ENCODE peak calls at places on chromosomes 7 and 10, in seven cellular contexts. T is fibroblast of lung, W is left ventricle myocardium inferior, G is mesenchymal stem cell, S is endothelial cell of umbilical vein, A is transverse colon, B is OCI-LY7. M is an unnamed sample.
A peak's percentile ranks its signal among the peaks of the same experiment; 100 is the strongest.

GRCh38 chr10:43126759-43127424 is 11.4 kb upstream of the CSGALNACT2 start:
- DNase-seq in A (peak; percentile 6), T (no peak), W (no peak), B (peak; percentile 67), S (no peak), G (no peak), M (no peak)

GRCh38 chr7:3910041-3910440 is 609.0 kb downstream of the SDK1 start:
- DNase-seq in W (no peak), B (no peak), A (no peak), T (no peak), S (no peak), G (no peak), M (no peak)

GRCh38 chr10:14616465-14616864 is 158.2 kb downstream of the FAM107B start:
- DNase-seq in S (no peak), T (no peak), W (no peak), G (no peak), B (no peak), A (no peak), M (no peak)

GRCh38 chr10:116053910-116054309 is 219.1 kb downstream of the GFRA1 start:
- DNase-seq in G (no peak), T (no peak), S (no peak), B (no peak), A (no peak), W (no peak), M (no peak)

GRCh38 chr7:20172736-20173334 is 44.3 kb downstream of the MACC1 start:
- DNase-seq in G (peak; percentile 65), W (no peak), T (peak; percentile 57), S (peak; percentile 51), B (peak; percentile 54), A (peak; percentile 62), M (peak; percentile 48)

GRCh38 chr7:138926241-138926612 is 55.0 kb downstream of the KIAA1549 start:
- DNase-seq in G (no peak), B (no peak), A (no peak), S (no peak), T (no peak), W (no peak), M (no peak)

GRCh38 chr10:110502072-110502845 is 4.6 kb downstream of the DUSP5 start:
- DNase-seq in B (no peak), T (no peak), G (no peak), S (no peak), W (no peak), A (no peak), M (no peak)

GRCh38 chr10:132742837-132743194 is 43.1 kb downstream of the NKX6-2 start:
- DNase-seq in W (no peak), T (peak; percentile 17), S (no peak), B (no peak), A (no peak), G (no peak), M (no peak)

GRCh38 chr7:55018361-55019328 is at the start of gene EGFR:
- DNase-seq in A (peak; percentile 86), G (peak; percentile 82), S (peak; percentile 64), T (peak; percentile 82), B (no peak), W (peak; percentile 85), M (peak; percentile 86)

GRCh38 chr7:114856625-114857024 is 65.3 kb upstream of the MDFIC start:
- DNase-seq in T (no peak), B (no peak), G (no peak), S (peak; percentile 27), A (no peak), W (no peak), M (no peak)

GRCh38 chr10:49254150-49254549 is 44.8 kb upstream of the C10orf71 start:
- DNase-seq in A (no peak), G (no peak), B (no peak), T (no peak), W (no peak), S (no peak), M (no peak)

GRCh38 chr7:100156331-100157068 is 2.0 kb downstream of the TRAPPC14 start:
- DNase-seq in T (no peak), B (no peak), A (no peak), W (no peak), S (no peak), G (no peak), M (no peak)

GRCh38 chr10:100347568-100348195 is 649 bp downstream of the SCD start:
- DNase-seq in G (peak; percentile 45), B (peak; percentile 25), T (peak; percentile 21), A (no peak), S (no peak), W (no peak), M (no peak)

GRCh38 chr10:121154846-121155245 is 303.7 kb downstream of the WDR11 start:
- DNase-seq in A (peak; percentile 15), S (no peak), B (no peak), W (no peak), T (peak; percentile 68), G (no peak), M (no peak)

GRCh38 chr10:25828475-25828874 is 105.6 kb upstream of the MYO3A start:
- DNase-seq in W (no peak), B (no peak), G (no peak), T (no peak), S (no peak), A (no peak), M (no peak)

GRCh38 chr10:12606461-12606860 is 257.1 kb downstream of the CAMK1D start:
- DNase-seq in W (no peak), B (no peak), S (no peak), G (no peak), A (peak; percentile 69), T (no peak), M (no peak)

GRCh38 chr10:42981358-42982236 is 95.3 kb upstream of the RET start:
- DNase-seq in B (no peak), T (no peak), S (no peak), G (no peak), A (peak; percentile 6), W (no peak), M (peak; percentile 43)

GRCh38 chr10:113539789-113540188 is 13.1 kb upstream of the HABP2 start:
- DNase-seq in G (peak; percentile 32), B (no peak), T (peak; percentile 67), S (no peak), A (no peak), W (no peak), M (no peak)

GRCh38 chr7:112929411-112929810 is 139.2 kb upstream of the TMEM168 start:
- DNase-seq in A (no peak), G (no peak), S (no peak), T (peak; percentile 29), W (no peak), B (no peak), M (no peak)

GRCh38 chr7:111051832-111052231 is 39.1 kb upstream of the LRRN3 start:
- DNase-seq in B (no peak), S (no peak), W (no peak), T (no peak), G (no peak), A (no peak), M (no peak)

DNA sequence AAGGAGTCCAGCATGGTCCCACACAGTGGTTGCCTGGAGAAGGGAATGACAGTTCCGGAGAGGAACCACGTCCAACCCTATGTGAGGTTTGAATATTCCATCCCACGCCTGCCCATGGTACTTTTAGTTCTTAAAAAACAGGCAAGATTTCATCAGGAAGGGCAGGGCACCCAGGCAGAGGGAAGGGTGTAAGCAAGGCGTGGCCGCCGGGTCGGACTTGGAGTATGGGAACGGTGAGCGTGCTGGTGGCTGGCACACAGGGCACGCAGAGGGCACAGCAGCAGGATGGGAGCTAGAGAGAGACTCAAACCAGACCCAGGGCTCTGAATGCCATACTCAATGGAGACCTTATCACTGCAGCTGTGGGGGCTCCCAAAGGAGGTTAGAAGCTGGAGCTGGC is 34.3 kb downstream of the FAM53B start:
- DNase-seq in S (no peak), T (no peak), W (peak; percentile 65), G (no peak), A (peak; percentile 85), B (no peak), M (peak; percentile 89)
- H3K4me1 ChIP-seq in S (peaks cover 12% of the 10 kb centered on the region), T (no peaks in the 10 kb centered on the region), W (peaks cover 100% of the 10 kb centered on the region), G (peaks cover 8% of the 10 kb centered on the region), A (peaks cover 58% of the 10 kb centered on the region), B (peaks cover 51% of the 10 kb centered on the region), M (peaks cover 83% of the 10 kb centered on the region)

GRCh38 chr7:77931841-77932240 is 133.3 kb downstream of the PHTF2 start:
- DNase-seq in T (no peak), A (no peak), G (no peak), W (no peak), B (no peak), S (no peak), M (no peak)
- H3K4me1 ChIP-seq in T (no peaks in the 10 kb centered on the region), A (no peaks in the 10 kb centered on the region), G (no peaks in the 10 kb centered on the region), W (no peaks in the 10 kb centered on the region), B (peaks cover 37% of the 10 kb centered on the region), S (peaks cover 5% of the 10 kb centered on the region), M (no peaks in the 10 kb centered on the region)

GRCh38 chr7:47782022-47782421 is 166.2 kb downstream of the PKD1L1 start:
- DNase-seq in B (no peak), W (no peak), A (no peak), S (no peak), G (no peak), T (peak; percentile 88), M (no peak)
- H3K4me1 ChIP-seq in B (no peaks in the 10 kb centered on the region), W (peaks cover 16% of the 10 kb centered on the region), A (no peaks in the 10 kb centered on the region), S (peaks cover 42% of the 10 kb centered on the region), G (peaks cover 10% of the 10 kb centered on the region), T (peaks cover 28% of the 10 kb centered on the region), M (peaks cover 20% of the 10 kb centered on the region)

DNA sequence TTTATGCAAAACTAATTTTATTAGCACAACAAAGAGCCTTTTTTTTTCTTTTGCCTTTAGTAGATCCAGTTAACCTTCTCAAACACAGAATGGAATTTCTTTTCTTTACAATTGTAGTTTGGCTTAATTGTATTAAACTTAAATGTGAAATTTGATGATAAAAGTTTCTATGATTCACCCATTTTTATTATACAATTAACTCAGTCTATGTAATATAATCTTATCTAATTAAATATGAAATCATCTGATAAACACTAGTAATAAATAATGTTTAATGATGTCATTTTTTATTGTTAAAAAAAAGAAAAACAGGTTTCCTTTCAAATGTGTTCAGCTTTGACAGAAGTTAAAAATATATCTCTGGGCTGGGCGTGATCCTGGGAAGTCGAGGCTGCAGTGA is 559.1 kb downstream of the PHTF2 start:
- DNase-seq in G (no peak), W (no peak), A (no peak), B (no peak), S (no peak), T (no peak), M (no peak)
- H3K4me1 ChIP-seq in G (no peaks in the 10 kb centered on the region), W (no peaks in the 10 kb centered on the region), A (no peaks in the 10 kb centered on the region), B (no peaks in the 10 kb centered on the region), S (no peaks in the 10 kb centered on the region), T (no peaks in the 10 kb centered on the region), M (no peaks in the 10 kb centered on the region)

GRCh38 chr7:116698930-116699722 is 27.1 kb downstream of the MET start:
- DNase-seq in S (no peak), T (no peak), W (no peak), B (no peak), A (no peak), G (no peak), M (no peak)
- H3K4me1 ChIP-seq in S (peaks cover 19% of the 10 kb centered on the region), T (no peaks in the 10 kb centered on the region), W (peaks cover 28% of the 10 kb centered on the region), B (no peaks in the 10 kb centered on the region), A (peaks cover 5% of the 10 kb centered on the region), G (peaks cover 10% of the 10 kb centered on the region), M (no peaks in the 10 kb centered on the region)